ENCODE peak calls at places on chromosome 2, in six cellular contexts. F is NCI-H774; I is cardiac septum; S is ovary; O is stimulated activated CD4-positive, alpha-beta T cell treated with anti-CD3 and anti-CD28 coated beads, Interleukin-15, amount 100 ng/mL, for 24 hours; W is mammary epithelial cell. K is an unnamed sample.

GRCh38 chr2:174830561-174830960 is 66.3 kb upstream of the CHRNA1 start:
- DNase-seq in F (no peak), O (no peak), I (no peak), W (no peak), S (no peak), K (no peak)

GRCh38 chr2:64952896-64953482 is 36.2 kb upstream of the SLC1A4 start:
- DNase-seq in W (peak), O (no peak), F (no peak), S (no peak), I (no peak), K (no peak)

GRCh38 chr2:144503221-144503620 is 16.7 kb downstream of the ZEB2 start:
- DNase-seq in F (no peak), I (no peak), S (no peak), O (no peak), W (no peak), K (no peak)

GRCh38 chr2:19538411-19538963 is 180.1 kb upstream of the OSR1 start:
- DNase-seq in S (no peak), F (no peak), W (peak), O (no peak), I (no peak), K (no peak)

GRCh38 chr2:113200236-113200635 is 26.5 kb downstream of the PSD4 start:
- DNase-seq in W (no peak), O (no peak), I (peak), S (no peak), F (no peak), K (no peak)

GRCh38 chr2:189305291-189305943 is 125.9 kb upstream of the COL5A2 start:
- DNase-seq in O (no peak), S (no peak), I (no peak), F (no peak), W (peak), K (no peak)

GRCh38 chr2:88493481-88493880 is 41.0 kb upstream of the FOXI3 start:
- DNase-seq in O (no peak), W (no peak), I (no peak), S (no peak), F (no peak), K (no peak)

GRCh38 chr2:95019572-95019971 is 5.9 kb upstream of the MAL start:
- DNase-seq in F (no peak), O (no peak), I (no peak), S (no peak), W (no peak), K (no peak)

GRCh38 chr2:192298664-192299063 is 103.9 kb upstream of the TMEFF2 start:
- DNase-seq in O (no peak), W (no peak), I (no peak), F (no peak), S (no peak), K (no peak)

GRCh38 chr2:105604938-105605337 is 139.8 kb upstream of the NCK2 start:
- DNase-seq in O (no peak), W (no peak), F (no peak), I (no peak), S (no peak), K (no peak)

GRCh38 chr2:134917958-134918517 is 584 bp upstream of the CCNT2 start:
- DNase-seq in O (no peak), W (no peak), S (peak), I (peak), F (peak), K (peak)

GRCh38 chr2:144514731-144515424 is 5.0 kb downstream of the ZEB2 start:
- DNase-seq in F (no peak), I (no peak), W (no peak), S (no peak), O (no peak), K (no peak)

GRCh38 chr2:159606287-159606686 is 10.1 kb downstream of the BAZ2B start:
- DNase-seq in S (no peak), O (no peak), I (no peak), W (no peak), F (no peak), K (no peak)

GRCh38 chr2:88159955-88160415 is 10.2 kb upstream of the THNSL2 start:
- DNase-seq in I (no peak), O (peak), W (peak), F (peak), S (peak), K (peak)

GRCh38 chr2:237227190-237227988 is 141.7 kb downstream of the COPS8 start:
- DNase-seq in I (no peak), O (peak), F (no peak), W (peak), S (no peak), K (no peak)

GRCh38 chr2:66925128-66925527 is 472.0 kb upstream of the ETAA1 start:
- DNase-seq in S (no peak), F (no peak), O (no peak), W (peak), I (no peak), K (no peak)

GRCh38 chr2:232502513-232502900 is 14.9 kb upstream of the ECEL1 start:
- DNase-seq in S (no peak), O (no peak), W (no peak), F (no peak), I (no peak), K (peak)

GRCh38 chr2:218217366-218218309 is 649 bp downstream of the ARPC2 start:
- DNase-seq in F (no peak), S (peak), O (peak), W (peak), I (peak), K (no peak)

GRCh38 chr2:18545384-18545783 is 15.1 kb downstream of the RDH14 start:
- DNase-seq in W (peak), S (no peak), I (no peak), O (no peak), F (peak), K (no peak)

GRCh38 chr2:197028230-197028629 is 101.7 kb upstream of the PGAP1 start:
- DNase-seq in O (no peak), S (no peak), I (no peak), W (peak), F (no peak), K (no peak)

GRCh38 chr2:204145197-204146190 is 208.9 kb downstream of the ICOS start:
- DNase-seq in W (peak), F (peak), S (peak), I (peak), O (peak), K (peak)

GRCh38 chr2:118989481-118989880 is 47.5 kb downstream of the MARCO start:
- DNase-seq in I (no peak), S (no peak), F (no peak), O (no peak), W (peak), K (no peak)

GRCh38 chr2:224885836-224886547 is 156.3 kb downstream of the DOCK10 start:
- DNase-seq in I (no peak), W (peak), O (no peak), S (no peak), F (no peak), K (no peak)

GRCh38 chr2:98913916-98914712 is 21.9 kb downstream of the CRACDL start:
- DNase-seq in O (no peak), W (peak), S (no peak), F (peak), I (no peak), K (peak)

GRCh38 chr2:64204716-64205115 is 60.5 kb upstream of the PELI1 start:
- DNase-seq in F (no peak), W (no peak), S (no peak), O (peak), I (no peak), K (no peak)

GRCh38 chr2:30074023-30074422 is 72.8 kb upstream of the YPEL5 start:
- DNase-seq in S (no peak), W (no peak), I (no peak), F (no peak), O (no peak), K (no peak)

GRCh38 chr2:4522498-4523421 is 819.4 kb downstream of the DCDC2C start:
- DNase-seq in O (no peak), W (no peak), I (no peak), S (no peak), F (no peak), K (no peak)

GRCh38 chr2:64609229-64609994 is 44.3 kb downstream of the SERTAD2 start:
- DNase-seq in O (peak), F (peak), I (peak), W (no peak), S (peak), K (no peak)

GRCh38 chr2:68039317-68039716 is 23.5 kb downstream of the C1D start:
- DNase-seq in S (no peak), O (no peak), F (no peak), W (no peak), I (no peak), K (no peak)

GRCh38 chr2:19759880-19760279 is 141.9 kb downstream of the TTC32 start:
- DNase-seq in O (no peak), I (no peak), W (no peak), F (no peak), S (no peak), K (no peak)

GRCh38 chr2:72033636-72034035 is 114.0 kb downstream of the CYP26B1 start:
- DNase-seq in S (no peak), F (no peak), I (no peak), W (no peak), O (no peak), K (no peak)

GRCh38 chr2:177165731-177166711 is 46.6 kb upstream of the HNRNPA3 start:
- DNase-seq in W (no peak), S (peak), F (no peak), I (no peak), O (peak), K (no peak)

GRCh38 chr2:76953733-76954347 is 568.3 kb downstream of the LRRTM4 start:
- DNase-seq in O (no peak), W (peak), I (no peak), F (peak), S (no peak), K (peak)